ENCODE peak calls at places on chromosomes 16 and 17, in five cellular contexts. P is MCF 10A, U is cardiac muscle cell, S is fibroblast of pulmonary artery, C is heart left ventricle. Y is an unnamed sample.

GRCh38 chr17:27848941-27849340 is 44.2 kb downstream of the LYRM9 start:
- DNase-seq in S (peak), C (no peak), P (no peak), U (no peak), Y (no peak)

GRCh38 chr17:1868090-1868489 is 38.3 kb downstream of the RPA1 start:
- DNase-seq in S (no peak), C (no peak), U (no peak), P (no peak), Y (no peak)

GRCh38 chr17:68624381-68624780 is 23.2 kb upstream of the FAM20A start:
- DNase-seq in U (no peak), S (no peak), P (no peak), C (no peak), Y (no peak)

GRCh38 chr17:55852734-55853133 is 101.9 kb downstream of the PCTP start:
- DNase-seq in C (no peak), P (no peak), U (no peak), S (no peak), Y (no peak)

GRCh38 chr17:75647061-75647460 is 13.8 kb downstream of the SMIM5 start:
- DNase-seq in S (no peak), C (no peak), U (no peak), P (no peak), Y (no peak)

GRCh38 chr17:21066394-21066793 is 23.6 kb upstream of the USP22 start:
- DNase-seq in S (no peak), C (no peak), U (no peak), P (no peak), Y (no peak)

GRCh38 chr16:4915226-4915761 is 21.7 kb downstream of the PPL start:
- DNase-seq in S (peak), C (no peak), U (no peak), P (peak), Y (no peak)

GRCh38 chr17:62576382-62576781 is 51.1 kb upstream of the MRC2 start:
- DNase-seq in P (no peak), S (no peak), U (no peak), C (no peak), Y (no peak)

GRCh38 chr17:50260501-50260911 is 13.8 kb upstream of the TMEM92 start:
- DNase-seq in U (no peak), C (no peak), S (no peak), P (no peak), Y (peak)

GRCh38 chr17:8975091-8975707 is 9.7 kb upstream of the PIK3R5 start:
- DNase-seq in P (no peak), U (no peak), S (no peak), C (no peak), Y (no peak)

GRCh38 chr16:59053911-59054310 is 319.8 kb upstream of the GOT2 start:
- DNase-seq in C (no peak), P (no peak), S (no peak), U (no peak), Y (no peak)

GRCh38 chr17:43199633-43200032 is 12.0 kb upstream of the TMEM106A start:
- DNase-seq in C (no peak), P (no peak), S (no peak), U (no peak), Y (no peak)

GRCh38 chr17:16437083-16437482 is 21.7 kb downstream of the TRPV2 start:
- DNase-seq in S (no peak), C (no peak), P (no peak), U (no peak), Y (no peak)

GRCh38 chr17:80790021-80790765 is 201.4 kb upstream of the CHMP6 start:
- DNase-seq in C (no peak), P (no peak), U (no peak), S (peak), Y (peak)

GRCh38 chr16:58421029-58421428 is 28.8 kb downstream of the GINS3 start:
- DNase-seq in S (no peak), C (no peak), P (no peak), U (no peak), Y (no peak)

GRCh38 chr17:82939213-82940030 is 99.6 kb upstream of the ZNF750 start:
- DNase-seq in U (no peak), C (peak), P (no peak), S (no peak), Y (no peak)

GRCh38 chr16:10465821-10466220 is 80.0 kb downstream of the ATF7IP2 start:
- DNase-seq in S (no peak), C (no peak), P (no peak), U (no peak), Y (no peak)

GRCh38 chr16:12700161-12700560 is 103.5 kb downstream of the CPPED1 start:
- DNase-seq in C (no peak), P (no peak), U (no peak), S (no peak), Y (no peak)

GRCh38 chr17:30360396-30360795 is 18.3 kb upstream of the CPD start:
- DNase-seq in P (no peak), S (no peak), U (no peak), C (no peak), Y (no peak)

GRCh38 chr17:40122466-40122943 is 734 bp downstream of the MSL1 start:
- DNase-seq in P (peak), C (peak), S (no peak), U (peak), Y (peak)

DNA sequence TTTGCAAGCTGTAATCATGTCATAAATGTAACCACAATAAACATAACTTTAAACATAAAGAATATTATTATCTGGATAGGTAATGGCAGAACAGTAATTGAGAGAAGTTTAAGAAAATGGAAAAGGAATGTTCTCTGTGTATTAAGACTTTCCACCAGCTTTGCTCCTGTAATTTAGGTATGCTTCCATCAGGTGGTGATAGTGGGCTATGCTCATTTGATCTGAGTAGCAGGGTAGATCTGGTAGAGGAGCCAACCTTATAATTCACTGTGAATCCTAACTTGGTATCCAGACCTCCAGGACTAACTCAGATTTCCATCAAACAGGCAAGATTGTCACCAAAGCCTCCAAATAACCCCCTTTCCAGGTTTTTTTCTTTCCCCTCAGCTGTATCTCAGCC is 137.9 kb upstream of the ZKSCAN2 start:
- DNase-seq in S (no peak), U (no peak), P (no peak), C (no peak), Y (no peak)
- TF ChIP-seq CTCF in S (no peak), U (no peak), P (no peak), C (no peak), Y (no peak)

DNA sequence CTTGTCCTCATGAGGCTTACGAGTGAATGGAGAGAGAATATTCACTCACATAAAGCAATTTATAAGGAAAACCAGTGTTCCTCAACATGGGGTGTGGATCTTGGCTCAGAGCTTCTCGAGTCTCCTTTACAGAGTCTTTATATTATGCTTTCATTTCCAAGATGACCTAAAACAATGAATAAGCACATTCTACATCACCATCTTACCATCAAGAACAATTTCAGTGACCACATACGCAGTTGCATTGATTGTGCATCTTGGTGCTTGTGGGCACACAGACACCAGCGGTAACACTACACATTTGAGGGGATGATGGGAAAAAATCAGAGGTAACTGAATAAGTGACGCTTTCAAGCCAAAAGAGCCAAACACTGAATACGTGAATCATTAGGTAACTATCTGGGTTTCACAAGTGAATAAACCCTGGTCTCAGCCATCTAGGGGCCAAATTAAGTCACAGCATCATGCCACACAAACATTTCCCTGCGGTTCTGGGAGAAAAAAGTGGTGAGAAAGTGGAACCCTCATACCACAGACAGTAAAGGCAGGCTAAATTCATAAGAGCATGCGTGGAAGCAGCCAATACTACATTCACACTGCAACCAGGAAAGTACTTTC is 9.4 kb downstream of the CWC25 start:
- DNase-seq in C (no peak), S (peak), P (peak), U (no peak), Y (no peak)
- TF ChIP-seq CTCF in C (no peak), S (peak), P (peak), U (peak), Y (no peak)

GRCh38 chr16:19984136-19984535 is 89.6 kb downstream of the GPR139 start:
- DNase-seq in C (no peak), U (no peak), P (no peak), S (no peak), Y (no peak)

GRCh38 chr16:19979638-19980037 is 94.1 kb downstream of the GPR139 start:
- DNase-seq in U (no peak), P (no peak), C (no peak), S (no peak), Y (no peak)

GRCh38 chr16:19980866-19981265 is 92.8 kb downstream of the GPR139 start:
- DNase-seq in C (no peak), P (peak), S (peak), U (peak), Y (no peak)
- TF ChIP-seq CTCF in C (no peak), P (peak), S (peak), U (peak), Y (peak)

GRCh38 chr17:13922885-13923284 is 146.4 kb upstream of the COX10 start:
- DNase-seq in P (no peak), C (no peak), U (no peak), S (no peak), Y (no peak)

GRCh38 chr17:13920413-13920812 is 148.9 kb upstream of the COX10 start:
- DNase-seq in S (no peak), P (no peak), U (no peak), C (no peak), Y (no peak)

GRCh38 chr17:13921841-13922776 is 147.2 kb upstream of the COX10 start:
- DNase-seq in S (no peak), P (no peak), C (no peak), U (no peak), Y (no peak)

GRCh38 chr17:13931111-13931526 is 138.2 kb upstream of the COX10 start:
- DNase-seq in U (no peak), P (peak), C (peak), S (peak), Y (no peak)

GRCh38 chr17:13925579-13925978 is 143.7 kb upstream of the COX10 start:
- DNase-seq in U (no peak), S (no peak), C (no peak), P (peak), Y (no peak)
- TF ChIP-seq CTCF in U (peak), S (no peak), C (no peak), P (peak), Y (no peak)

DNA sequence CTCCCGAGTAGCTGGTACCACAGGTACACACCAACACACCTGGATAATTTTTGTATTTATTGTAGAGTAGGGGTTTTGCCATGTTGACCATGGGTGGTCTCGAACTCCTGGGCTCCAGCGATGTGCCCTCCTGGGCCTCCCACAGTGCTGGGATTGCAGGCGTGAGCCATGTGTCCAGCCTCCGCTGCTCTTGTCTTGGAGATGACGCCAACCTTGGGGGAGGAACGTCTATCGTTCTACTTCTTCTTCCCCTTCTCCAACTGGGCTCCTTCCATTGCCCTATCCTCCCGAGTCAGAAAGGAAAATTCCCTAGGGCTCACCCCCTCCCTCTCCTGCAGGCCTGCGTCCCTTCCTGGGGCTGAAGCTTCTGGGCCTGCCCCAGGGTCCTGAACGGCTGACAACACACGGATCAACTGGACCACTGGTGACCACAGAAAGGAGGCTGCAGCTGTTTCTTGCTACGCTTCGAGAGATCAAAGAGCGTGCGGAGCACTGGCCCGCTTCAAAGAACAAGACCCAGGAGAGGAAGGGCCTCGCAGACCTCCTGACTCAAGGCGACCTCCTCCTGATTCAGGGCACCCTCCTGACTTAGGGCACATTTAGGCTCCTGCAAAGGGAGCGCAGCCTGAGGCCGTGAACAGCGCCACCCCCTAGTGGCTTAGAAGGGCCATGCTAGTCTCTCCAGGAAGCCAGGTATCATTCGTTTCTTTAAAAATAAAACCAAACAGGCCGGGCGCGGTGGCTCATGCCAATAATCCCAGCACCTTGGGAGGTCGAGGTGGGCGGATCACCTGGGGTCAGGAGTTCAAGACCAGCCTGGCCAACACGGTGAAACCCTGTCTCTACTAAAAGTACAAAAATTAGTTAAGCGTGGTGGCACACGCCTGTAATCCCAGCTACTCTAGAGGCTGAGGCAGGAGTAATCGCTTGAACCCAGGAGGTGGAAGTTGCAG is 48.5 kb upstream of the HELZ start:
- DNase-seq in P (peak), S (peak), C (peak), U (peak), Y (peak)
- TF ChIP-seq CTCF in P (peak), S (peak), C (peak), U (peak), Y (peak)

GRCh38 chr17:66054242-66054641 is 137.7 kb downstream of the CEP112 start:
- DNase-seq in S (no peak), U (no peak), P (no peak), C (no peak), Y (no peak)

DNA sequence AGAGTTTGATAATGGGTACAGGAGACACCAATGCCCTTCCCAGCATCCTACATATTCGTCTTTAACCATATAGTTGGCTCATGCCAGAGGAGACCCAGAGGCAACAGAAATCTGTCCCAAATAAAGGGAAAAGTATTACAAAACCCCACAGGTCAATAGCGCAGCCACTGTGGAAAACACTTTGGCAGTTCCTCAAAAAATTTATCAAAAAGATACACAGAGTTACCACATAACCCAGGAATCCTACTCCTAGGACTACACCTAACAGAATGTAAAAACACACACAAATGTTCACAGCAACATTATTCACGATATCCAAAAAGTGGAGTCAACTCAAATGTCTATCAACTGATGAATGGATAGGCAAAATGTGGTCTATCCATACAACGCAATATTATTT is 135.8 kb downstream of the CEP112 start:
- DNase-seq in P (no peak), S (no peak), U (no peak), C (no peak), Y (no peak)
- TF ChIP-seq CTCF in P (no peak), S (no peak), U (no peak), C (no peak), Y (no peak)

GRCh38 chr16:30143347-30143702 is 20.3 kb upstream of the MAPK3 start:
- DNase-seq in P (no peak), U (no peak), C (no peak), S (no peak), Y (no peak)
- TF ChIP-seq CTCF in P (no peak), U (no peak), C (no peak), S (no peak), Y (no peak)

GRCh38 chr17:38333635-38334295 is 10.0 kb downstream of the GPR179 start:
- DNase-seq in S (peak), C (no peak), P (peak), U (peak), Y (peak)
- TF ChIP-seq CTCF in S (peak), C (peak), P (peak), U (peak), Y (peak)

GRCh38 chr17:58084317-58084981 is 1.2 kb downstream of the DYNLL2 start:
- DNase-seq in S (peak), U (peak), P (peak), C (no peak), Y (peak)
- TF ChIP-seq CTCF in S (peak), U (peak), P (no peak), C (no peak), Y (peak)

GRCh38 chr16:13856811-13857511 is 63.0 kb upstream of the ERCC4 start:
- DNase-seq in P (no peak), S (no peak), C (no peak), U (no peak), Y (no peak)

GRCh38 chr16:13856398-13856797 is 63.6 kb upstream of the ERCC4 start:
- DNase-seq in C (no peak), U (no peak), S (no peak), P (no peak), Y (no peak)

GRCh38 chr16:13864689-13865088 is 55.3 kb upstream of the ERCC4 start:
- DNase-seq in C (no peak), P (no peak), U (no peak), S (no peak), Y (no peak)

GRCh38 chr16:13863075-13863765 is 56.7 kb upstream of the ERCC4 start:
- DNase-seq in C (no peak), S (peak), U (no peak), P (no peak), Y (no peak)

DNA sequence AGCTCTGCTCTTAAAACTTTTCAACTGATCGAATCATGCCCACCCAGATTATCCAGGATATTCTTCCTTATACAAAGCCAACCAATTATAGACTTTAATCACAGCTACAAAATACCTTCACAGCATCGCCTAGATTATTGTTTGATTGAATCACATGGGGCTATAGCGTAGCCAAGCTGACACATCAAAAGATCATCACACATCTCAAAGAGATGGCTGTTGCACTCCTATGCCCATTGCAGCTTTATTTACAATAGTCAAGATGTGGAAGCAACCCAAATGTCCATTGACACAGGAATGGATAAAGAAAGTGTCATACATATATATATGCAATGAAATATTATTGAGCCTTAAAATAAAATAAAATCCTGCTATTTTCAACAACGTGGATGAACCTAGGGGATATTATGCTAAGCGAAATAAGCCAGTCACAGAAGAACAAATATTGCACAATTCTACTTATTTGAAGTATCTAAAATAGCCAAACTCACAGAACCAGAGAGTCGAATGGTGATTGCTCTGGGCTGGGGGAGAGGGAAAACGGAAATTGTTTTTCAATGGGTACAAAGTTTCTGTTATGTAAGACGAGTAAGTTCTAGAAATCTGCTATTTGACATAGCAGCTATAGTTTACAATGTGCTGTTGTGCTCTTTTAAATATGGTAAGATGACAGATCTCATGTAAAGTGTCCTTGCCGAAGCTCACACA is 60.9 kb upstream of the ERCC4 start:
- DNase-seq in P (no peak), U (no peak), S (no peak), C (no peak), Y (no peak)
- TF ChIP-seq CTCF in P (no peak), U (no peak), S (no peak), C (no peak), Y (no peak)